ENCODE peak calls at places on chromosomes 7 and 10, in seven cellular contexts. One of them, this sample, is unnamed.

GRCh38 chr10:594584-595270 is 94.7 kb downstream of the DIP2C start:
- DNase-seq in astrocyte of the hippocampus: no peak
- DNase-seq in effector memory CD8-positive, alpha-beta T cell: no peak
- DNase-seq in memory B cell: no peak
- DNase-seq in uterus: no peak
- DNase-seq in T-cell: no peak
- DNase-seq in LNCaP clone FGC: no peak
- DNase-seq in this sample: no peak

GRCh38 chr7:99829520-99830160 is 1.8 kb downstream of the CYP3A43 start:
- DNase-seq in astrocyte of the hippocampus: no peak
- DNase-seq in effector memory CD8-positive, alpha-beta T cell: no peak
- DNase-seq in memory B cell: no peak
- DNase-seq in uterus: no peak
- DNase-seq in T-cell: no peak
- DNase-seq in LNCaP clone FGC: no peak
- DNase-seq in this sample: no peak

GRCh38 chr10:127117125-127117524 is 79.3 kb downstream of the INSYN2A start:
- DNase-seq in astrocyte of the hippocampus: peak
- DNase-seq in effector memory CD8-positive, alpha-beta T cell: no peak
- DNase-seq in memory B cell: no peak
- DNase-seq in uterus: no peak
- DNase-seq in T-cell: no peak
- DNase-seq in LNCaP clone FGC: peak
- DNase-seq in this sample: peak

GRCh38 chr10:117419921-117420320 is 44.7 kb upstream of the PDZD8 start:
- DNase-seq in astrocyte of the hippocampus: no peak
- DNase-seq in effector memory CD8-positive, alpha-beta T cell: no peak
- DNase-seq in memory B cell: no peak
- DNase-seq in uterus: no peak
- DNase-seq in T-cell: no peak
- DNase-seq in LNCaP clone FGC: no peak
- DNase-seq in this sample: no peak

GRCh38 chr10:72736176-72736795 is 44.3 kb downstream of the MCU start:
- DNase-seq in astrocyte of the hippocampus: peak
- DNase-seq in effector memory CD8-positive, alpha-beta T cell: no peak
- DNase-seq in memory B cell: no peak
- DNase-seq in uterus: no peak
- DNase-seq in T-cell: no peak
- DNase-seq in LNCaP clone FGC: peak
- DNase-seq in this sample: no peak

GRCh38 chr7:71746004-71746403 is 614.1 kb downstream of the GALNT17 start:
- DNase-seq in astrocyte of the hippocampus: no peak
- DNase-seq in effector memory CD8-positive, alpha-beta T cell: no peak
- DNase-seq in memory B cell: no peak
- DNase-seq in uterus: no peak
- DNase-seq in T-cell: no peak
- DNase-seq in LNCaP clone FGC: no peak
- DNase-seq in this sample: no peak

GRCh38 chr7:149077594-149077993 is 12.9 kb downstream of the ZNF786 start:
- DNase-seq in astrocyte of the hippocampus: no peak
- DNase-seq in effector memory CD8-positive, alpha-beta T cell: no peak
- DNase-seq in memory B cell: no peak
- DNase-seq in uterus: no peak
- DNase-seq in T-cell: no peak
- DNase-seq in LNCaP clone FGC: no peak
- DNase-seq in this sample: no peak

GRCh38 chr10:48215148-48215982 is 59.1 kb downstream of the FRMPD2 start:
- DNase-seq in astrocyte of the hippocampus: peak
- DNase-seq in effector memory CD8-positive, alpha-beta T cell: no peak
- DNase-seq in memory B cell: no peak
- DNase-seq in uterus: no peak
- DNase-seq in T-cell: no peak
- DNase-seq in LNCaP clone FGC: peak
- DNase-seq in this sample: no peak

GRCh38 chr10:31927597-31928530 is 767 bp downstream of the ARHGAP12 start:
- DNase-seq in astrocyte of the hippocampus: peak
- DNase-seq in effector memory CD8-positive, alpha-beta T cell: peak
- DNase-seq in memory B cell: peak
- DNase-seq in uterus: peak
- DNase-seq in T-cell: peak
- DNase-seq in LNCaP clone FGC: no peak
- DNase-seq in this sample: peak

GRCh38 chr7:55350281-55350680 is 14.9 kb upstream of the LANCL2 start:
- DNase-seq in astrocyte of the hippocampus: peak
- DNase-seq in effector memory CD8-positive, alpha-beta T cell: no peak
- DNase-seq in memory B cell: no peak
- DNase-seq in uterus: no peak
- DNase-seq in T-cell: no peak
- DNase-seq in LNCaP clone FGC: no peak
- DNase-seq in this sample: no peak

GRCh38 chr7:28793383-28793782 is 164.7 kb downstream of the TRIL start:
- DNase-seq in astrocyte of the hippocampus: no peak
- DNase-seq in effector memory CD8-positive, alpha-beta T cell: no peak
- DNase-seq in memory B cell: no peak
- DNase-seq in uterus: no peak
- DNase-seq in T-cell: no peak
- DNase-seq in LNCaP clone FGC: no peak
- DNase-seq in this sample: no peak

GRCh38 chr10:121112618-121113384 is 261.6 kb downstream of the WDR11 start:
- DNase-seq in astrocyte of the hippocampus: no peak
- DNase-seq in effector memory CD8-positive, alpha-beta T cell: no peak
- DNase-seq in memory B cell: no peak
- DNase-seq in uterus: no peak
- DNase-seq in T-cell: no peak
- DNase-seq in LNCaP clone FGC: no peak
- DNase-seq in this sample: no peak

GRCh38 chr7:102916881-102917280 is 4.1 kb downstream of the LRRC17 start:
- DNase-seq in astrocyte of the hippocampus: peak
- DNase-seq in effector memory CD8-positive, alpha-beta T cell: no peak
- DNase-seq in memory B cell: no peak
- DNase-seq in uterus: no peak
- DNase-seq in T-cell: no peak
- DNase-seq in LNCaP clone FGC: no peak
- DNase-seq in this sample: no peak

GRCh38 chr7:43758861-43759683 is 592 bp downstream of the BLVRA start:
- DNase-seq in astrocyte of the hippocampus: peak
- DNase-seq in effector memory CD8-positive, alpha-beta T cell: peak
- DNase-seq in memory B cell: peak
- DNase-seq in uterus: peak
- DNase-seq in T-cell: peak
- DNase-seq in LNCaP clone FGC: no peak
- DNase-seq in this sample: peak

GRCh38 chr10:37263304-37263703 is 137.9 kb downstream of the ANKRD30A start:
- DNase-seq in astrocyte of the hippocampus: no peak
- DNase-seq in effector memory CD8-positive, alpha-beta T cell: no peak
- DNase-seq in memory B cell: no peak
- DNase-seq in uterus: no peak
- DNase-seq in T-cell: no peak
- DNase-seq in LNCaP clone FGC: peak
- DNase-seq in this sample: no peak

GRCh38 chr7:74312418-74313021 is 23.3 kb downstream of the CLIP2 start:
- DNase-seq in astrocyte of the hippocampus: no peak
- DNase-seq in effector memory CD8-positive, alpha-beta T cell: no peak
- DNase-seq in memory B cell: no peak
- DNase-seq in uterus: no peak
- DNase-seq in T-cell: no peak
- DNase-seq in LNCaP clone FGC: no peak
- DNase-seq in this sample: no peak

GRCh38 chr10:98425511-98426352 is 10.8 kb upstream of the PYROXD2 start:
- DNase-seq in astrocyte of the hippocampus: peak
- DNase-seq in effector memory CD8-positive, alpha-beta T cell: peak
- DNase-seq in memory B cell: peak
- DNase-seq in uterus: no peak
- DNase-seq in T-cell: peak
- DNase-seq in LNCaP clone FGC: no peak
- DNase-seq in this sample: peak

GRCh38 chr7:157686285-157686894 is 349.6 kb downstream of the DNAJB6 start:
- DNase-seq in astrocyte of the hippocampus: no peak
- DNase-seq in effector memory CD8-positive, alpha-beta T cell: no peak
- DNase-seq in memory B cell: no peak
- DNase-seq in uterus: no peak
- DNase-seq in T-cell: no peak
- DNase-seq in LNCaP clone FGC: no peak
- DNase-seq in this sample: no peak

GRCh38 chr10:97184971-97185325 is 811 bp downstream of the SLIT1 start:
- DNase-seq in astrocyte of the hippocampus: no peak
- DNase-seq in effector memory CD8-positive, alpha-beta T cell: no peak
- DNase-seq in memory B cell: no peak
- DNase-seq in uterus: no peak
- DNase-seq in T-cell: no peak
- DNase-seq in LNCaP clone FGC: no peak
- DNase-seq in this sample: no peak

GRCh38 chr10:130250127-130250526 is 113.9 kb downstream of the GLRX3 start:
- DNase-seq in astrocyte of the hippocampus: no peak
- DNase-seq in effector memory CD8-positive, alpha-beta T cell: no peak
- DNase-seq in memory B cell: no peak
- DNase-seq in uterus: no peak
- DNase-seq in T-cell: no peak
- DNase-seq in LNCaP clone FGC: no peak
- DNase-seq in this sample: no peak

This sample was measured in activated gamma-delta T cell treated with Interleukin-2 at 50 U/mL for 16 hours.